ENCODE peak calls at places on chromosomes 11 and 22, in five cellular contexts. Z is transverse colon, S is A549, W is GM12878, E is K562. F is an unnamed sample.

GRCh38 chr22:19178659-19179471 is at the start of gene SLC25A1:
- DNase-seq in Z (peak; percentile 96), S (peak; percentile 72), E (peak; percentile 100), W (peak; percentile 39), F (peak; percentile 95)

GRCh38 chr11:117097567-117098268 is 510 bp downstream of the SIK3 start:
- DNase-seq in Z (peak; percentile 44), S (peak; percentile 27), W (no peak), E (peak; percentile 72), F (peak; percentile 94)

GRCh38 chr11:88414385-88414861 is 76.9 kb upstream of the CTSC start:
- DNase-seq in W (no peak), Z (peak; percentile 20), S (no peak), E (no peak), F (no peak)

GRCh38 chr22:46931414-46931813 is 169.0 kb downstream of the TBC1D22A start:
- DNase-seq in W (no peak), E (no peak), S (no peak), Z (no peak), F (no peak)

GRCh38 chr11:98036810-98037209 is 983.9 kb upstream of the CNTN5 start:
- DNase-seq in Z (no peak), E (no peak), W (no peak), S (no peak), F (no peak)

GRCh38 chr11:15969281-15969680 is 387.1 kb downstream of the SOX6 start:
- DNase-seq in W (peak; percentile 32), E (peak; percentile 67), Z (peak; percentile 45), S (peak; percentile 35), F (peak; percentile 80)

GRCh38 chr11:30729187-30729713 is 143.1 kb upstream of the MPPED2 start:
- DNase-seq in E (no peak), Z (no peak), S (no peak), W (no peak), F (no peak)

GRCh38 chr11:57515332-57516060 is at the start of gene SLC43A1:
- DNase-seq in Z (peak; percentile 58), E (peak; percentile 81), W (no peak), S (peak; percentile 65), F (peak; percentile 89)

GRCh38 chr22:27765706-27766291 is 35.8 kb downstream of the MN1 start:
- DNase-seq in Z (no peak), S (no peak), W (no peak), E (no peak), F (no peak)

GRCh38 chr22:32794449-32795213 is 6.9 kb upstream of the TIMP3 start:
- DNase-seq in W (no peak), S (no peak), Z (no peak), E (peak; percentile 15), F (no peak)

GRCh38 chr11:132941024-132941646 is 591.2 kb downstream of the OPCML start:
- DNase-seq in E (peak; percentile 33), W (no peak), Z (no peak), S (no peak), F (no peak)

GRCh38 chr11:70298243-70298915 is 27.9 kb downstream of the PPFIA1 start:
- DNase-seq in E (no peak), Z (no peak), W (no peak), S (no peak), F (peak; percentile 10)

GRCh38 chr22:20601308-20601707 is 93.9 kb downstream of the MED15 start:
- DNase-seq in S (no peak), E (no peak), Z (no peak), W (no peak), F (no peak)

GRCh38 chr11:61872935-61873565 is 18.3 kb downstream of the FADS3 start:
- DNase-seq in S (no peak), E (no peak), Z (no peak), W (no peak), F (no peak)

GRCh38 chr22:30304495-30305244 is 15.4 kb upstream of the CASTOR1 start:
- DNase-seq in W (no peak), S (no peak), E (no peak), Z (peak; percentile 63), F (peak; percentile 71)

GRCh38 chr22:16783930-16784354 is 41.3 kb downstream of the XKR3 start:
- DNase-seq in Z (no peak), E (peak; percentile 86), W (no peak), S (peak; percentile 4), F (no peak)

GRCh38 chr11:61532136-61533038 is 23.8 kb downstream of the LRRC10B start:
- DNase-seq in W (no peak), Z (peak; percentile 61), S (peak; percentile 87), E (peak; percentile 88), F (peak; percentile 65)

GRCh38 chr11:70174846-70175764 is 28.0 kb upstream of the FADD start:
- DNase-seq in Z (no peak), W (no peak), S (no peak), E (no peak), F (no peak)

GRCh38 chr11:79412761-79413160 is 28.1 kb downstream of the TENM4 start:
- DNase-seq in E (no peak), W (no peak), S (no peak), Z (no peak), F (no peak)

GRCh38 chr11:71138737-71139425 is 113.5 kb downstream of the SHANK2 start:
- DNase-seq in Z (no peak), E (no peak), S (no peak), W (no peak), F (peak; percentile 49)

GRCh38 chr22:17552737-17553136 is 10.6 kb upstream of the SLC25A18 start:
- DNase-seq in S (no peak), W (no peak), Z (no peak), E (no peak), F (no peak)

GRCh38 chr22:26656896-26657851 is at the start of gene MIAT:
- DNase-seq in S (no peak), Z (peak; percentile 64), W (no peak), E (peak; percentile 51), F (peak; percentile 42)

GRCh38 chr22:38017272-38017920 is 33.0 kb upstream of the SOX10 start:
- DNase-seq in W (no peak), S (no peak), Z (peak; percentile 75), E (no peak), F (peak; percentile 82)

GRCh38 chr22:49617866-49618688 is 209.6 kb downstream of the BRD1 start:
- DNase-seq in W (no peak), S (no peak), E (no peak), Z (no peak), F (no peak)

GRCh38 chr11:88194990-88195389 is 19.7 kb upstream of the RAB38 start:
- DNase-seq in S (no peak), E (no peak), W (no peak), Z (no peak), F (no peak)

GRCh38 chr22:40764743-40765441 is 54.3 kb downstream of the SLC25A17 start:
- DNase-seq in E (no peak), S (no peak), W (peak; percentile 31), Z (no peak), F (no peak)

GRCh38 chr22:28829358-28830181 is 29.2 kb upstream of the XBP1 start:
- DNase-seq in S (peak; percentile 41), W (no peak), E (peak; percentile 75), Z (peak; percentile 85), F (peak; percentile 85)
- TF ChIP-seq EP300 in S (no peak), W (no peak), E (no peak), Z (no peak), F (no peak)

GRCh38 chr11:66013762-66014100 is 1.9 kb downstream of the CST6 start:
- DNase-seq in E (no peak), Z (no peak), W (no peak), S (no peak), F (no peak)

GRCh38 chr11:66011239-66011784 is 496 bp upstream of the CST6 start:
- DNase-seq in E (no peak), W (no peak), Z (no peak), S (no peak), F (peak; percentile 93)

GRCh38 chr11:66011785-66012303 is at the start of gene CST6:
- DNase-seq in Z (no peak), S (no peak), W (no peak), E (no peak), F (peak; percentile 89)

GRCh38 chr11:66012371-66012945 is 650 bp downstream of the CST6 start:
- DNase-seq in W (no peak), S (no peak), E (no peak), Z (no peak), F (no peak)

DNA sequence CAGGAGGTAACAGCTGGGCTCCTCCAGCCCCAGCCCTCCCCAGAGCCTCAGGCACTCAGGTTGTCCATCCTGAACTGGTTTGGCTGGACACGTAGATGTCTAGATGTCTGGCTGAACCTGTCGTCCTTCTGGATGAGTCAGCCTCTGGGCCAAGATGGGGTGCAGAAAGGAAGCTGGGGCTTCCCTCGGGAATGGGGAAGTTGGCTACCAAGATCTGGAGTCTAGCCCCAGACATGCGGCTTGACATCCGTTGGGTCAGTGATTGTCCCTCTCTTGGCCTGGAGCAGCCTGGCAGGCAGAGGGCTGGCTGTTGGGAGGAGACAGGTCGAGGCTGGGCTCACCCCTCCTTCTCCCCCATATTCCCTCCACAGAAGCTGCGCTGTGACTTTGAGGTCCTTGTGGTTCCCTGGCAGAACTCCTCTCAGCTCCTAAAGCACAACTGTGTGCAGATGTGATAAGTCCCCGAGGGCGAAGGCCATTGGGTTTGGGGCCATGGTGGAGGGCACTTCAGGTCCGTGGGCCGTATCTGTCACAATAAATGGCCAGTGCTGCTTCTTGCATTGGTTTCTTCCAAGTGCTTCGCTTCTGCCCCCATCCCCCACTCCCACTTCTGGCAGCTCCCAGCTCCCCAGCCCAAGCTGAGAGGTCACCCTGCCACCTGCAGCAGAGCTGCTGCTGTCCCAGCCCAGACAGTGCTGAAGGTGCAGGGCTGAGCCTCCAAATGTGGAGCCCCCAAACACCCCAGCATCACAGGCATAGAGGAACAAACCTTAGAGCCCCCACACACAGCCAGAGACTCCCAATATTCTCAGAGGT is 1.3 kb downstream of the CST6 start:
- DNase-seq in W (no peak), Z (no peak), E (peak; percentile 57), S (no peak), F (no peak)
- TF ChIP-seq EP300 in W (no peak), Z (no peak), E (no peak), S (no peak), F (no peak)

GRCh38 chr11:13362596-13363109 is 85.1 kb downstream of the BMAL1 start:
- DNase-seq in E (no peak), S (no peak), Z (no peak), W (no peak), F (no peak)

GRCh38 chr11:13368041-13368446 is 90.5 kb downstream of the BMAL1 start:
- DNase-seq in E (no peak), Z (no peak), W (no peak), S (no peak), F (no peak)

GRCh38 chr11:13366266-13367026 is 88.9 kb downstream of the BMAL1 start:
- DNase-seq in Z (no peak), E (no peak), W (no peak), S (no peak), F (no peak)

GRCh38 chr11:13367115-13367514 is 89.5 kb downstream of the BMAL1 start:
- DNase-seq in E (no peak), W (no peak), Z (no peak), S (peak; percentile 8), F (no peak)

DNA sequence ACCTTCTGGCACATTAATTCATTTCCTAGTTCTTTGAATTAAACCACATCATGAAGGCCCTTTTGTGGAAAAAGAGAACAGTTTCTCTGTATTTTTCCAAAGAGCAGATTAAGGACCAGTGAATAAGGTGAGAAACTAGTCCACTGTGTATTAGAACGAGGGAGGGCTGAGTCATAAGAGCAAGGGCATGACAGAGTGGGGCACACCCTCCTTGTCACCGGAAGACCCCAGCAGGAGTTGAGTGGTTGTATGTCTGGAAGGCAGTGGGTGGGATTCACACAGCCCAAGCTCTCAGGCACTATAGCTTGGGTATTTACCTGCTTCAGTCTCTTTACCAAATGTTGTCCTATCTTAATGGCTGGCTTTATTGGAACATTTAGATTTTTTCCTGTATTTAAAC is 86.8 kb downstream of the BMAL1 start:
- DNase-seq in E (no peak), W (no peak), Z (no peak), S (no peak), F (no peak)
- TF ChIP-seq EP300 in E (no peak), W (no peak), Z (no peak), S (no peak), F (no peak)

GRCh38 chr11:86726118-86726748 is 53.8 kb upstream of the ME3 start:
- DNase-seq in E (no peak), Z (no peak), W (no peak), S (no peak), F (no peak)
- TF ChIP-seq EP300 in E (no peak), Z (no peak), W (no peak), S (no peak), F (no peak)

F was measured in upper lobe of left lung.